ENCODE peak calls at places on chromosomes 6 and 20, in five cellular contexts. K is naive B cell; N is cardiac muscle cell; Z is posterior cingulate gyrus; B is stimulated activated CD4-positive, alpha-beta T cell treated with anti-CD3 and anti-CD28 coated beads, Interleukin-15, amount 100 ng/mL, for 1 hour. L is an unnamed sample.

GRCh38 chr6:6474170-6474920 is 114.2 kb upstream of the LY86 start:
- DNase-seq in B (no peak), N (no peak), K (no peak), Z (no peak), L (no peak)

GRCh38 chr6:151493495-151494234 is at the start of gene CCDC170:
- DNase-seq in B (no peak), N (peak), K (peak), Z (peak), L (peak)

GRCh38 chr6:138666636-138667035 is 106.9 kb upstream of the CCDC28A start:
- DNase-seq in K (no peak), N (no peak), B (no peak), Z (no peak), L (no peak)

GRCh38 chr6:80433010-80433665 is 326.7 kb downstream of the BCKDHB start:
- DNase-seq in Z (no peak), B (no peak), N (no peak), K (no peak), L (no peak)

GRCh38 chr6:35173068-35174042 is 32.2 kb upstream of the TCP11 start:
- DNase-seq in K (no peak), N (no peak), Z (no peak), B (no peak), L (no peak)

GRCh38 chr6:65113581-65113980 is 593.4 kb downstream of the EYS start:
- DNase-seq in N (peak), Z (no peak), B (no peak), K (no peak), L (no peak)

GRCh38 chr6:20952605-20953004 is 418.3 kb downstream of the CDKAL1 start:
- DNase-seq in K (no peak), N (peak), B (no peak), Z (no peak), L (no peak)

GRCh38 chr20:53974785-53975555 is 95.4 kb downstream of the BCAS1 start:
- DNase-seq in N (no peak), K (no peak), Z (no peak), B (no peak), L (no peak)

GRCh38 chr20:53371216-53371615 is 222.4 kb downstream of the ZNF217 start:
- DNase-seq in B (no peak), N (no peak), Z (no peak), K (no peak), L (no peak)

GRCh38 chr20:34989118-34989517 is 33.5 kb downstream of the MYH7B start:
- DNase-seq in K (no peak), B (no peak), Z (no peak), N (no peak), L (no peak)

GRCh38 chr6:41469951-41470340 is 76.2 kb upstream of the FOXP4 start:
- DNase-seq in B (no peak), N (peak), K (no peak), Z (no peak), L (no peak)

GRCh38 chr6:53411451-53411850 is 62.7 kb upstream of the ELOVL5 start:
- DNase-seq in B (no peak), K (no peak), N (peak), Z (no peak), L (no peak)

GRCh38 chr20:52760791-52761190 is 211.4 kb upstream of the TSHZ2 start:
- DNase-seq in N (no peak), K (no peak), B (no peak), Z (no peak), L (no peak)

GRCh38 chr6:126625019-126625418 is 285.1 kb downstream of the CENPW start:
- DNase-seq in N (peak), K (no peak), B (no peak), Z (no peak), L (no peak)

GRCh38 chr6:169188051-169188863 is 65.4 kb downstream of the THBS2 start:
- DNase-seq in Z (no peak), B (no peak), N (peak), K (no peak), L (no peak)

GRCh38 chr6:112298021-112298745 is 43.8 kb upstream of the LAMA4 start:
- DNase-seq in Z (no peak), N (peak), K (no peak), B (no peak), L (no peak)

GRCh38 chr20:10111144-10111771 is 76.5 kb downstream of the ANKEF1 start:
- DNase-seq in K (no peak), Z (no peak), N (no peak), B (no peak), L (no peak)

GRCh38 chr20:35434085-35435005 is 3.7 kb downstream of the GDF5 start:
- DNase-seq in Z (no peak), N (peak), B (no peak), K (no peak), L (no peak)

GRCh38 chr20:36821964-36822437 is 48.4 kb upstream of the DSN1 start:
- DNase-seq in N (no peak), B (no peak), K (no peak), Z (no peak), L (no peak)

GRCh38 chr6:2385584-2385983 is 140.2 kb upstream of the GMDS start:
- DNase-seq in B (no peak), N (no peak), Z (no peak), K (no peak), L (no peak)

GRCh38 chr6:136643850-136644596 is 93.8 kb upstream of the MAP7 start:
- DNase-seq in K (peak), B (peak), N (peak), Z (peak), L (peak)

GRCh38 chr20:20167704-20168103 is 115.4 kb downstream of the CFAP61 start:
- DNase-seq in N (no peak), K (no peak), B (no peak), Z (no peak), L (no peak)

GRCh38 chr6:2542858-2543218 is 207.9 kb downstream of the MYLK4 start:
- DNase-seq in K (no peak), B (no peak), N (peak), Z (no peak), L (no peak)

GRCh38 chr6:111748247-111748647 is 125.0 kb downstream of the FYN start:
- DNase-seq in K (peak), N (no peak), Z (no peak), B (no peak), L (no peak)

GRCh38 chr6:3176562-3177355 is 19.4 kb upstream of the TUBB2A start:
- DNase-seq in Z (peak), K (no peak), B (no peak), N (peak), L (no peak)

GRCh38 chr20:34654207-34654744 is 22.6 kb downstream of the PIGU start:
- DNase-seq in Z (no peak), N (no peak), K (no peak), B (no peak), L (no peak)

GRCh38 chr6:116971959-116972358 is 94.9 kb downstream of the RFX6 start:
- DNase-seq in B (no peak), K (peak), Z (no peak), N (peak), L (no peak)

GRCh38 chr20:63778034-63778752 is 38.6 kb downstream of the SLC2A4RG start:
- DNase-seq in B (no peak), K (no peak), N (no peak), Z (peak), L (no peak)

GRCh38 chr6:71721642-71722041 is 164.7 kb upstream of the RIMS1 start:
- DNase-seq in Z (no peak), B (no peak), N (peak), K (no peak), L (no peak)

GRCh38 chr20:460180-460579 is 2.2 kb downstream of the TBC1D20 start:
- DNase-seq in Z (no peak), B (no peak), K (no peak), N (no peak), L (no peak)

GRCh38 chr6:78701407-78701806 is 165.9 kb upstream of the IRAK1BP1 start:
- DNase-seq in N (no peak), Z (no peak), K (no peak), B (no peak), L (no peak)

GRCh38 chr6:47737406-47737805 is 39.0 kb downstream of the ADGRF4 start:
- DNase-seq in B (no peak), Z (peak), K (no peak), N (no peak), L (no peak)

GRCh38 chr20:63036266-63036665 is 29.5 kb upstream of the BHLHE23 start:
- DNase-seq in Z (peak), N (no peak), K (no peak), B (no peak), L (no peak)

GRCh38 chr6:31495580-31495979 is 2.4 kb upstream of the MICB start:
- DNase-seq in K (no peak), B (no peak), N (peak), Z (no peak), L (no peak)